ENCODE peak calls at places on chromosome 6, in eight cellular contexts. V is ovary, C is AG04450, P is ACHN, L is lower leg skin, Q is uterus, U is NCI-H2171 treated with DMSO at 0.1 percent for 48 hours, A is cardiac septum. I is an unnamed sample.

GRCh38 chr6:34572021-34572420 is 15.9 kb upstream of the SPDEF start:
- DNase-seq in V (no peak), C (no peak), P (no peak), L (no peak), Q (no peak), U (no peak), A (no peak), I (no peak)

GRCh38 chr6:12801141-12801540 is 84.6 kb downstream of the PHACTR1 start:
- DNase-seq in V (no peak), C (no peak), P (no peak), L (no peak), Q (no peak), U (no peak), A (no peak), I (no peak)

GRCh38 chr6:129842137-129842536 is 19.0 kb downstream of the TMEM244 start:
- DNase-seq in V (no peak), C (no peak), P (no peak), L (no peak), Q (no peak), U (no peak), A (no peak), I (no peak)

GRCh38 chr6:45436544-45437440 is 59.1 kb upstream of the SUPT3H start:
- DNase-seq in V (no peak), C (no peak), P (peak), L (no peak), Q (no peak), U (no peak), A (no peak), I (no peak)

GRCh38 chr6:163716690-163717089 is 302.2 kb downstream of the QKI start:
- DNase-seq in V (no peak), C (no peak), P (no peak), L (peak), Q (no peak), U (no peak), A (no peak), I (no peak)

GRCh38 chr6:87241304-87241703 is 81.1 kb upstream of the SMIM8 start:
- DNase-seq in V (no peak), C (no peak), P (peak), L (no peak), Q (no peak), U (no peak), A (no peak), I (no peak)

GRCh38 chr6:25392372-25392771 is 113.2 kb downstream of the CARMIL1 start:
- DNase-seq in V (no peak), C (no peak), P (no peak), L (no peak), Q (no peak), U (no peak), A (no peak), I (no peak)

GRCh38 chr6:154154389-154154967 is 115.4 kb downstream of the OPRM1 start:
- DNase-seq in V (peak), C (peak), P (peak), L (no peak), Q (peak), U (peak), A (no peak), I (no peak)

GRCh38 chr6:138989098-138989983 is 1.3 kb upstream of the REPS1 start:
- DNase-seq in V (no peak), C (no peak), P (no peak), L (no peak), Q (no peak), U (peak), A (no peak), I (no peak)

GRCh38 chr6:18405477-18406293 is 18.5 kb downstream of the RNF144B start:
- DNase-seq in V (no peak), C (peak), P (peak), L (no peak), Q (no peak), U (no peak), A (no peak), I (no peak)

GRCh38 chr6:117711369-117711768 is 36.1 kb downstream of the NUS1 start:
- DNase-seq in V (no peak), C (no peak), P (no peak), L (no peak), Q (no peak), U (no peak), A (no peak), I (no peak)

GRCh38 chr6:5084787-5085637 is at the start of gene PPP1R3G:
- DNase-seq in V (peak), C (no peak), P (peak), L (peak), Q (peak), U (peak), A (no peak), I (peak)

GRCh38 chr6:107320126-107320525 is 139.2 kb downstream of the PDSS2 start:
- DNase-seq in V (no peak), C (no peak), P (no peak), L (no peak), Q (no peak), U (no peak), A (no peak), I (no peak)

GRCh38 chr6:165963750-165964149 is 203.9 kb downstream of the TBXT start:
- DNase-seq in V (no peak), C (no peak), P (no peak), L (no peak), Q (no peak), U (no peak), A (no peak), I (no peak)

GRCh38 chr6:24768361-24768760 is 6.4 kb upstream of the GMNN start:
- DNase-seq in V (no peak), C (no peak), P (no peak), L (no peak), Q (no peak), U (no peak), A (no peak), I (no peak)

GRCh38 chr6:45630801-45631200 is 253.1 kb upstream of the SUPT3H start:
- DNase-seq in V (no peak), C (no peak), P (no peak), L (peak), Q (no peak), U (no peak), A (no peak), I (no peak)

GRCh38 chr6:23414204-23414501 is 711.9 kb upstream of the NRSN1 start:
- DNase-seq in V (no peak), C (peak), P (peak), L (no peak), Q (no peak), U (peak), A (no peak), I (no peak)

GRCh38 chr6:14758421-14759043 is 487.3 kb upstream of the JARID2 start:
- DNase-seq in V (no peak), C (no peak), P (no peak), L (peak), Q (no peak), U (peak), A (no peak), I (no peak)